ENCODE peak calls at places on chromosomes 2 and 18, in four cellular contexts. D, W, H and U are unnamed samples.
A peak's percentile ranks its signal among the peaks of the same experiment; 100 is the strongest.

GRCh38 chr2:124877065-124877671 is 852.1 kb downstream of the CNTNAP5 start:
- DNase-seq in W (no peak), H (peak; percentile 3), D (no peak), U (no peak)

GRCh38 chr2:71348302-71348701 is 16.7 kb downstream of the ZNF638 start:
- DNase-seq in H (no peak), D (no peak), W (no peak), U (no peak)

GRCh38 chr2:46873632-46874068 is 42.0 kb downstream of the MCFD2 start:
- DNase-seq in H (no peak), D (peak; percentile 59), W (no peak), U (peak; percentile 34)

GRCh38 chr2:31232586-31232985 is 1.4 kb upstream of the EHD3 start:
- DNase-seq in H (no peak), W (no peak), D (no peak), U (no peak)

GRCh38 chr2:235537186-235537585 is 43.3 kb downstream of the AGAP1 start:
- DNase-seq in W (no peak), D (no peak), H (no peak), U (no peak)

GRCh38 chr2:28293416-28293815 is 99.2 kb upstream of the FOSL2 start:
- DNase-seq in H (no peak), D (no peak), W (no peak), U (no peak)

GRCh38 chr2:240576036-240576435 is 7.8 kb downstream of the RNPEPL1 start:
- DNase-seq in H (no peak), W (no peak), D (no peak), U (no peak)

GRCh38 chr2:67256892-67257291 is 140.2 kb upstream of the ETAA1 start:
- DNase-seq in D (no peak), H (no peak), W (no peak), U (no peak)

GRCh38 chr2:66522591-66523379 is 87.9 kb downstream of the MEIS1 start:
- DNase-seq in H (no peak), W (no peak), D (no peak), U (no peak)

GRCh38 chr2:16047701-16048100 is 107.4 kb downstream of the MYCN start:
- DNase-seq in W (no peak), D (no peak), H (no peak), U (no peak)

GRCh38 chr2:182444806-182445205 is 18.0 kb upstream of the PDE1A start:
- DNase-seq in H (no peak), D (no peak), W (no peak), U (no peak)

GRCh38 chr18:63237911-63238710 is 81.5 kb downstream of the BCL2 start:
- DNase-seq in H (peak; percentile 49), D (no peak), W (peak; percentile 75), U (no peak)

GRCh38 chr2:152646775-152647174 is 70.5 kb downstream of the PRPF40A start:
- DNase-seq in W (no peak), D (no peak), H (peak; percentile 60), U (no peak)

GRCh38 chr2:228698963-228699362 is 517.5 kb upstream of the SPHKAP start:
- DNase-seq in W (no peak), H (no peak), D (no peak), U (no peak)

GRCh38 chr2:212537311-212538155 is 1.1 kb downstream of the ERBB4 start:
- DNase-seq in W (peak; percentile 66), D (peak; percentile 50), H (peak; percentile 50), U (no peak)

GRCh38 chr18:54879691-54880090 is 51.4 kb downstream of the RAB27B start:
- DNase-seq in W (no peak), D (no peak), H (no peak), U (no peak)

GRCh38 chr2:196914867-196915465 is 11.5 kb downstream of the PGAP1 start:
- DNase-seq in W (no peak), D (no peak), H (no peak), U (no peak)

GRCh38 chr18:42583197-42583776 is 532.2 kb downstream of the RIT2 start:
- DNase-seq in W (no peak), H (no peak), D (no peak), U (no peak)

GRCh38 chr18:76364282-76365259 is 130.5 kb downstream of the ZNF516 start:
- DNase-seq in D (no peak), W (no peak), H (no peak), U (no peak)

GRCh38 chr2:168118733-168119518 is 128.5 kb downstream of the STK39 start:
- DNase-seq in W (peak; percentile 86), H (peak; percentile 79), D (no peak), U (no peak)

GRCh38 chr18:32425466-32425865 is 45.2 kb downstream of the GAREM1 start:
- DNase-seq in W (no peak), H (no peak), D (no peak), U (no peak)

GRCh38 chr2:191632426-191632825 is 45.5 kb upstream of the NABP1 start:
- DNase-seq in D (no peak), W (no peak), H (no peak), U (no peak)

GRCh38 chr2:233064526-233065199 is 4.5 kb downstream of the INPP5D start:
- DNase-seq in H (no peak), W (no peak), D (peak; percentile 24), U (peak; percentile 3)

GRCh38 chr2:64711260-64711659 is 57.5 kb upstream of the SERTAD2 start:
- DNase-seq in D (no peak), W (no peak), H (no peak), U (no peak)

GRCh38 chr2:152284398-152284797 is 50.6 kb upstream of the FMNL2 start:
- DNase-seq in W (no peak), D (no peak), H (no peak), U (no peak)

GRCh38 chr2:103986001-103986400 is 867.9 kb upstream of the POU3F3 start:
- DNase-seq in D (no peak), W (no peak), H (no peak), U (no peak)

GRCh38 chr18:51430538-51430937 is 233.1 kb upstream of the MEX3C start:
- DNase-seq in W (no peak), D (no peak), H (no peak), U (no peak)

GRCh38 chr2:106138904-106139574 is 55.1 kb downstream of the UXS1 start:
- DNase-seq in D (no peak), W (no peak), H (no peak), U (no peak)

GRCh38 chr18:64097497-64097896 is 51.4 kb downstream of the LINC00305 start:
- DNase-seq in D (no peak), H (no peak), W (no peak), U (no peak)

GRCh38 chr18:58608216-58608615 is 20.7 kb downstream of the ALPK2 start:
- DNase-seq in W (no peak), D (no peak), H (no peak), U (no peak)

GRCh38 chr2:121095257-121096080 is 189.5 kb downstream of the TFCP2L1 start:
- DNase-seq in H (no peak), D (peak; percentile 83), W (peak; percentile 50), U (no peak)